ENCODE peak calls at places on chromosome 4, in five cellular contexts. Y is brain microvascular endothelial cell, T is IMR-90, J is fibroblast of the aortic adventitia, R is upper lobe of right lung. K is an unnamed sample.

GRCh38 chr4:137541866-137542648 is 9.8 kb upstream of the PCDH18 start:
- DNase-seq in J (no peak), R (no peak), Y (no peak), T (no peak), K (no peak)

GRCh38 chr4:152095701-152096070 is 334.9 kb upstream of the GATB start:
- DNase-seq in T (no peak), Y (no peak), R (no peak), J (no peak), K (no peak)

GRCh38 chr4:83716874-83717273 is 181.0 kb downstream of the GPAT3 start:
- DNase-seq in R (no peak), Y (no peak), J (no peak), T (no peak), K (peak)

GRCh38 chr4:172927096-172927495 is 241.5 kb upstream of the GALNT7 start:
- DNase-seq in T (no peak), J (no peak), Y (no peak), R (no peak), K (no peak)

GRCh38 chr4:31518796-31519250 is 798.7 kb downstream of the PCDH7 start:
- DNase-seq in R (no peak), T (peak), Y (peak), J (peak), K (peak)

GRCh38 chr4:158613046-158613445 is 58.6 kb downstream of the C4orf46 start:
- DNase-seq in J (no peak), T (no peak), Y (no peak), R (no peak), K (no peak)

GRCh38 chr4:145619639-145619996 is 433 bp downstream of the MMAA start:
- DNase-seq in J (peak), Y (peak), R (no peak), T (peak), K (peak)

GRCh38 chr4:109383823-109384222 is 49.8 kb upstream of the SEC24B start:
- DNase-seq in Y (no peak), J (no peak), T (no peak), R (no peak), K (no peak)

GRCh38 chr4:89256203-89256800 is 51.3 kb downstream of the GPRIN3 start:
- DNase-seq in J (no peak), T (no peak), R (no peak), Y (no peak), K (no peak)

GRCh38 chr4:76430519-76431388 is 4.3 kb upstream of the SHROOM3 start:
- DNase-seq in T (peak), Y (peak), J (peak), R (no peak), K (peak)

GRCh38 chr4:161856711-161857326 is 307.0 kb downstream of the FSTL5 start:
- DNase-seq in Y (no peak), T (no peak), J (no peak), R (no peak), K (no peak)

GRCh38 chr4:20266215-20267082 is 14.7 kb downstream of the SLIT2 start:
- DNase-seq in J (peak), T (peak), R (no peak), Y (no peak), K (peak)

GRCh38 chr4:19224820-19225219 is 1026.9 kb upstream of the SLIT2 start:
- DNase-seq in J (peak), Y (no peak), T (peak), R (no peak), K (peak)

GRCh38 chr4:3836802-3837601 is 70.8 kb downstream of the ADRA2C start:
- DNase-seq in Y (no peak), R (no peak), T (no peak), J (no peak), K (no peak)

GRCh38 chr4:93182722-93183121 is 645.8 kb upstream of the ATOH1 start:
- DNase-seq in T (no peak), J (no peak), R (no peak), Y (no peak), K (no peak)

GRCh38 chr4:128322986-128323385 is 35.4 kb upstream of the PGRMC2 start:
- DNase-seq in J (peak), R (no peak), Y (peak), T (peak), K (peak)

DNA sequence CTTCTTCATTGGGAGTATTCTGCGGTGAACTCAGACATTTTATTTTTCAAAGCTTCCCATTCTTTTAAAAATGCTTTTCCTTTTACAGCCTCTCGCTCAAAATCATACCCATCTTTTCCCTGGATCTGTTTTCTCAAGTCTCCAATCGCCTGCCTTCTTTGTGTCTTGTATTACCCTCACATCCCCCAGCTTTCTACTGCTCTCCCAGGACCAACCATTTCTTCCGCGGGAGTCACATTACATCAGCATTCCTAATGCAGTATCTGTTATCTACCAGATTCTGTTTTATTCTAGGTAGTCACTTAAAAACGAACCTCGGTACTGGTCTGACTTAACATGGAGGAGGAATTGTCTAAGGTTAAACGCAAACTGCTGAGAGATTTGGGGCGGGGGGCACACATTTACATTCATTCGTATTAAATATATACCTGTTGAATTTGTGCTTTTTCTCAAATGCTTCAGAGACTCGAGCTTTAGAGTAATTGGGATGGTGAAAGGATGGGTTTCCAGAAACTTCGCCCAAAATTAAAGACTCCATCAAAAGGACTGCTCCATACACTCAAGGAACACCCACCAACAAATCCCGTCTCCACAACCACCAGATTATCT is 493 bp upstream of the UCHL1 start:
- DNase-seq in R (no peak), T (peak), Y (peak), J (peak), K (peak)
- H3K4me3 ChIP-seq in R (peak), T (peak), Y (peak), J (peak), K (peak)

GRCh38 chr4:17332483-17332882 is 179.4 kb downstream of the QDPR start:
- DNase-seq in T (no peak), Y (no peak), R (no peak), J (no peak), K (no peak)
- TF ChIP-seq CTCF in T (peak), Y (peak), R (no peak), J (no peak), K (no peak)

GRCh38 chr4:148214529-148215166 is 227.6 kb downstream of the NR3C2 start:
- DNase-seq in J (peak), R (no peak), Y (no peak), T (peak), K (peak)

GRCh38 chr4:148207074-148207473 is 235.1 kb downstream of the NR3C2 start:
- DNase-seq in J (no peak), T (no peak), R (no peak), Y (no peak), K (no peak)

GRCh38 chr4:148215202-148215601 is 227.0 kb downstream of the NR3C2 start:
- DNase-seq in R (no peak), T (no peak), J (no peak), Y (no peak), K (no peak)

GRCh38 chr4:148210661-148211060 is 231.6 kb downstream of the NR3C2 start:
- DNase-seq in R (no peak), T (no peak), Y (no peak), J (no peak), K (no peak)

DNA sequence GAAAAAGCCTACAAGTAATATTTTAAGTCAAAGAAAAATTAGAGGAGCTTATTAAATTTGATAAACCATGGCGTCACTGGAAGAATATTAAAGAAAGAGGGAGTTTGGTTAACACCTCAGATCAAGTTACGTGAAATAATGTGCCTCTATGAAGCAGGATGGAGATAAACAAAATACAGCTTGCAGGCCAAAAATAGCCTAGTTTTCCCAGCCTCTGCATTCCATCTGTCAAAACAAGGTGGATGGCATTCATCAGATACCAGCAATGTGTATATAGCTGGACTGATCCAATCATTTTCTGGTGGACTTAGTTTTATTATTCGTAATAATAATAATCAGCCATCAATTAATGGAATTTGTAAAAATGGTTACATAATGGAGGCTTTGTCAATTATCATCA is 230.7 kb downstream of the NR3C2 start:
- DNase-seq in R (no peak), T (no peak), J (no peak), Y (no peak), K (no peak)
- H3K4me3 ChIP-seq in R (no peak), T (no peak), J (no peak), Y (no peak), K (no peak)

GRCh38 chr4:102344955-102345794 is at the start of gene SLC39A8:
- DNase-seq in T (peak), J (peak), Y (peak), R (peak), K (peak)

GRCh38 chr4:102345795-102346100 is 466 bp upstream of the SLC39A8 start:
- DNase-seq in T (no peak), R (no peak), J (no peak), Y (no peak), K (no peak)

GRCh38 chr4:102343964-102344519 is 1.2 kb downstream of the SLC39A8 start:
- DNase-seq in Y (no peak), J (peak), R (peak), T (peak), K (no peak)

GRCh38 chr4:102342404-102343074 is 2.7 kb downstream of the SLC39A8 start:
- DNase-seq in T (no peak), R (no peak), Y (no peak), J (no peak), K (no peak)

DNA sequence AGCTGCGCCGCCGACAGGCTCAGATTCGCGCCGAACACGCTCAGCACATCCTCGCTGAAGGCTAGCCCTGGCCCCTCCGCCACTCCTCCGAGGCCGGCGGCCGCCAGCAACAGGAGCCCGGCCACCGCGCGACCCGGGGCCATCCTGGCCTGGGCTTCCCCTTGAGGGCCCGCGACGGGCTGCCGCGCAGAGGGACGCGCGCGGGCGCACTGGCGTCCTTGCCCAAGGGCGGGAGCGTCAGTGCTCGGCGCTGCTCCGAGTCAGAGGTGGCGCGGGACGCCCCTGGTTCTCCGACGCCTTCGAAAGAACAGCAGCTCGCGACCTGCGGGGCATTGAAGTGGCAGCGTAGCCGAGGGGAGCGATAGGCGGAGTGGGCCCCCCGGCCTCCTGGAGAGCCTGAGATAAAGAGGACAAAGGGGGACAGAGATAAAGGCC is 745 bp downstream of the SLC39A8 start:
- DNase-seq in Y (peak), T (no peak), J (peak), R (peak), K (peak)
- TF ChIP-seq CTCF in Y (no peak), T (no peak), J (no peak), R (no peak), K (no peak)

GRCh38 chr4:166198921-166199320 is 325.9 kb downstream of the TLL1 start:
- DNase-seq in T (no peak), Y (no peak), J (no peak), R (no peak), K (no peak)

GRCh38 chr4:166195101-166195500 is 322.1 kb downstream of the TLL1 start:
- DNase-seq in Y (no peak), T (no peak), J (no peak), R (no peak), K (no peak)

GRCh38 chr4:166197166-166197565 is 324.1 kb downstream of the TLL1 start:
- DNase-seq in T (no peak), R (no peak), Y (no peak), J (no peak), K (no peak)

GRCh38 chr4:166198516-166198915 is 325.5 kb downstream of the TLL1 start:
- DNase-seq in R (no peak), Y (no peak), T (no peak), J (no peak), K (no peak)

GRCh38 chr4:166198041-166198440 is 325.0 kb downstream of the TLL1 start:
- DNase-seq in Y (no peak), J (no peak), R (no peak), T (no peak), K (no peak)
- H3K4me3 ChIP-seq in Y (no peak), J (no peak), R (no peak), T (no peak), K (no peak)

GRCh38 chr4:25234390-25235367 is 846 bp downstream of the PI4K2B start:
- DNase-seq in T (peak), R (peak), J (peak), Y (peak), K (peak)
- TF ChIP-seq CTCF in T (peak), R (peak), J (peak), Y (peak), K (peak)

DNA sequence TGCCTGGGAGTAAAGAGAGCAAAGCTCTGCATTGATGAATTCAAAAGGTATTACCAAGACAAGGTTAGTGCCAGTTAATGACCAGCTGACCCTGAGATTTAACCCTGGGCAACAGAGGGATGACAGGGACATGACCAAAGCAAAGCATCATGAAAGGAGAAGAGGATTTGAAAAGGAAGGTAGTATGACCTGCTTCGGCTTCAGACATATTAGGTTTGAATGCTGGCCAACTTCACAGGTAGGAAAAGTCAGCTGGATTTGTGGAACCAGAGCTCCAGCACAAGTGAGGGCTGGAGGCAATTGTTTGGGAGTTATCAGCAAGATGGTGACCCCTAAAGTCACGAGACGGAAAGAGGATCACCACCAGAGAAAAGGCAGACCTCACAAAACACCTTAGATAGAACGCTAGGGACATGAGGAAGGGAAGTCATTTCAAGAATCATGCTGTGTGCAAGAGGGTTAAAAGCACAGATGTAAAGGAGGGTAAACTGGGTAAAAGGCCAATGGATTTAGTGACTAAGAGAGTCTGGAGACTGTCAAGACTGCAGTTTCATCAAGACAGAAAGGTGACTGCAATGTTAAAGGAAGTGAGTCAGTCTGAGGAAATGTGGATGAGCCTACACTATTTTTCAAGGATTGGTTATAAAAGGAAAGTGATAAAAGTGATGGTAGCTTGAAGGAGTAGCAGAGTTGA is 45.6 kb downstream of the SH3RF1 start:
- DNase-seq in R (no peak), Y (peak), T (peak), J (peak), K (peak)
- H3K4me3 ChIP-seq in R (no peak), Y (no peak), T (no peak), J (no peak), K (no peak)

DNA sequence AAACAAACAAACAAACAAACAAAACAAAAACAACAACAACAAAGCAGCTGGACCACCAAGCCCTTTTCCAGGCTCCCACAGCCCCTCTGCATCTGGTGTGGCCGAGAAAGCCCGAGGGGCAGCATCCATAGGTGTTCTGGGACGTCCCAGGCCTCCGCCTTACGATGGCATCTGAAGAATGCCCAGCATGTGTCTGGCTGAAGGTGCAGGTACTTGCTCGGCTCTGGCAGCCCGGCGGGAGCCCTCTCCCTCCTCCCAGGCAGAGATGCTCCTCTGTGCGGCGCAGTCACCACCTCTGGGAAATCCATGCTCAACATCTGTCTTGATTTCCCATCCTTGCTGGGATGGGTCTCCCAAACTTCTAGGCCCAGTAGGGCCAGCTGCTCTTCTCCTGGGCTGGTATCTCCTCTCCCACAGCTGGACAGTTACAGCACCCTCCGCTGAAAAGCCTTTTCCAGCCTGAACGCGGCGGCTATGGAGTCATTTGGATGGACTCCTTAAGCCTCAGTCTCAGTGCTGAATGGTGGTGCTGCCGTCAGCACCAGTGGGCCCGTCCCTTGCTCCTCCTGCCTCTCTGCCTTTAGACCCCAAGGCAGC is 4.3 kb downstream of the PSAPL1 start:
- DNase-seq in J (no peak), Y (no peak), T (no peak), R (peak), K (no peak)
- TF ChIP-seq CTCF in J (no peak), Y (no peak), T (no peak), R (no peak), K (no peak)

DNA sequence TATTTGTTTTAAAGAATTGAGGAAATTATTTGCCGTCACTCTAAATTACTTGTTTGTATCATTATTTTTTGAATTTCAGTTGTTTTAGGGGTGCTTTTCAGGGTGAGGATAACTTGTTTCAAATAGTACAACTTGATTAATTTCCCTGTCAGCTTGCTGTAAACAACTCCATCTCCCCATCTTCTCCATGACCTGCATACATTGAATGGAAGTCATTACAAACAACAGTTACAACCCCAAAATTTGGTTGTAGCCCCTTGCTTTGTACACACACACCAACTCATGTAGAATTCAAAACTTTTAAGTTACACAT is 1.4 kb downstream of the MTHFD2L start:
- DNase-seq in J (no peak), T (no peak), R (no peak), Y (no peak), K (no peak)
- H3K4me3 ChIP-seq in J (peak), T (no peak), R (peak), Y (no peak), K (no peak)

DNA sequence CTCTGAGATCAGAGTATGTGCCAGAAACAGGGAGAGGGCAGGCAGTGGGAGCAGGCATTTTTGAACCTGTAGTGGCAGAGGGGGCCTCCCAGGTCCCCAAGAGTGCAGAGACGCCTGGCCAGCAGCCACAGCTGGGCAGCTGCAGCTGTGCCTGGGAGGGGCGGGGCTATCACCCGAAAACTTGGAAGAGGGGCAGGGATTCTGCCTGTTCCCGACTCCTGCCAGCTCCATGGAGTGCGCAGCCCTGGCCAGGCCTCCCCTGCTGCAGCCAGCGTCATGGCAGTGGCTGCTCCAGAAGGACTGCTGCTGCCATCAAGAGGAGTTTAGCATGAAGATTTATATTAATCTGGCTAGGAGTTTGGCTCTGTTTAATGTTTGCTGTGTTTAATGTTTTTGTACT is 532.0 kb upstream of the PITX2 start:
- DNase-seq in R (no peak), Y (no peak), T (no peak), J (no peak), K (no peak)
- TF ChIP-seq CTCF in R (no peak), Y (no peak), T (no peak), J (no peak), K (no peak)

K was measured in AG10803.